ENCODE peak calls at places on chromosomes 5 and 9, in six cellular contexts. V is fibroblast of lung, F is PC-3, Y is heart right ventricle, M is MM.1S, K is cardiac muscle cell. R is an unnamed sample.

GRCh38 chr9:134419684-134420076 is 93.4 kb downstream of the RXRA start:
- DNase-seq in Y (no peak), K (no peak), V (no peak), M (no peak), F (peak; percentile 6), R (no peak)

GRCh38 chr5:160155017-160155725 is 35.9 kb upstream of the PWWP2A start:
- DNase-seq in M (no peak), K (no peak), Y (no peak), F (peak; percentile 59), V (no peak), R (no peak)

GRCh38 chr9:33840381-33840780 is 23.4 kb downstream of the UBE2R2 start:
- DNase-seq in F (no peak), V (peak; percentile 72), M (no peak), K (no peak), Y (no peak), R (no peak)

GRCh38 chr9:107624216-107624948 is 134.8 kb upstream of the KLF4 start:
- DNase-seq in V (peak; percentile 54), F (peak; percentile 38), K (no peak), M (no peak), Y (no peak), R (no peak)

GRCh38 chr5:172906436-172906835 is 52.8 kb upstream of the RPL26L1 start:
- DNase-seq in F (no peak), M (no peak), K (no peak), Y (no peak), V (peak; percentile 54), R (peak; percentile 77)

GRCh38 chr9:122219856-122220672 is 8.7 kb downstream of the LHX6 start:
- DNase-seq in Y (no peak), F (no peak), V (peak; percentile 29), K (peak; percentile 39), M (no peak), R (no peak)

GRCh38 chr5:83035373-83036170 is 41.6 kb downstream of the TMEM167A start:
- DNase-seq in M (no peak), F (no peak), V (peak; percentile 26), Y (peak; percentile 82), K (peak; percentile 65), R (no peak)

GRCh38 chr5:13611604-13612003 is 332.9 kb downstream of the DNAH5 start:
- DNase-seq in Y (no peak), K (no peak), F (no peak), V (no peak), M (no peak), R (no peak)

GRCh38 chr5:177098103-177098771 is 11.5 kb downstream of the FGFR4 start:
- DNase-seq in F (no peak), Y (no peak), V (peak; percentile 92), K (no peak), M (no peak), R (no peak)

GRCh38 chr5:36491860-36492259 is 114.5 kb upstream of the SLC1A3 start:
- DNase-seq in Y (no peak), K (no peak), M (no peak), V (peak; percentile 27), F (no peak), R (no peak)

GRCh38 chr5:154092356-154092755 is 53.6 kb downstream of the MFAP3 start:
- DNase-seq in F (no peak), Y (no peak), K (no peak), V (no peak), M (no peak), R (no peak)

GRCh38 chr9:123942542-123942941 is 12.6 kb upstream of the DENND1A start:
- DNase-seq in V (no peak), Y (no peak), F (no peak), K (no peak), M (no peak), R (no peak)

GRCh38 chr5:88929385-88929784 is 46.4 kb upstream of the MEF2C start:
- DNase-seq in Y (no peak), K (peak; percentile 17), V (no peak), F (no peak), M (no peak), R (no peak)

GRCh38 chr5:133232911-133233310 is 181.1 kb downstream of the HSPA4 start:
- DNase-seq in K (no peak), M (no peak), Y (no peak), F (no peak), V (no peak), R (no peak)

GRCh38 chr9:116027511-116027910 is 126.1 kb upstream of the PAPPA start:
- DNase-seq in M (no peak), V (peak; percentile 92), F (peak; percentile 29), K (no peak), Y (no peak), R (no peak)

GRCh38 chr9:133252301-133252776 is 22.7 kb downstream of the ABO start:
- DNase-seq in Y (no peak), V (no peak), K (no peak), F (peak; percentile 59), M (no peak), R (no peak)

GRCh38 chr5:68456756-68457217 is 241.2 kb downstream of the PIK3R1 start:
- DNase-seq in M (no peak), K (no peak), F (peak; percentile 71), V (peak; percentile 50), Y (peak; percentile 50), R (peak; percentile 53)

GRCh38 chr5:115961413-115962238 is 649 bp upstream of the LVRN start:
- DNase-seq in V (no peak), Y (no peak), F (no peak), K (peak; percentile 26), M (no peak), R (no peak)

GRCh38 chr9:91960367-91960766 is 10.3 kb upstream of the ROR2 start:
- DNase-seq in Y (no peak), F (no peak), V (no peak), M (no peak), K (no peak), R (no peak)

GRCh38 chr9:123687246-123687721 is 242.6 kb downstream of the DENND1A start:
- DNase-seq in Y (no peak), M (peak; percentile 85), V (no peak), K (peak; percentile 12), F (peak; percentile 52), R (no peak)

GRCh38 chr9:136944094-136944518 is 432 bp downstream of the FBXW5 start:
- DNase-seq in M (no peak), Y (no peak), V (peak; percentile 61), F (peak; percentile 31), K (peak; percentile 79), R (no peak)

GRCh38 chr5:175870820-175871447 is 444 bp upstream of the CPLX2 start:
- DNase-seq in M (no peak), V (no peak), K (no peak), F (no peak), Y (no peak), R (no peak)

GRCh38 chr5:81759632-81760005 is 8.7 kb upstream of the SSBP2 start:
- DNase-seq in V (no peak), F (no peak), Y (peak; percentile 26), K (no peak), M (no peak), R (no peak)

GRCh38 chr9:111870774-111871542 is 25.7 kb upstream of the UGCG start:
- DNase-seq in M (no peak), V (no peak), Y (no peak), F (no peak), K (no peak), R (peak; percentile 47)

GRCh38 chr9:107019216-107019615 is 156.2 kb downstream of the ZNF462 start:
- DNase-seq in F (peak; percentile 17), K (no peak), M (no peak), V (peak; percentile 41), Y (no peak), R (no peak)

GRCh38 chr9:2809692-2810423 is 34.0 kb downstream of the PUM3 start:
- DNase-seq in M (no peak), Y (peak; percentile 23), V (peak; percentile 94), F (peak; percentile 29), K (peak; percentile 60), R (no peak)

GRCh38 chr5:171520300-171521170 is 101.1 kb downstream of the FGF18 start:
- DNase-seq in K (peak; percentile 51), M (no peak), F (peak; percentile 52), Y (no peak), V (peak; percentile 66), R (no peak)

GRCh38 chr5:776862-777711 is 7.4 kb downstream of the ZDHHC11B start:
- DNase-seq in K (no peak), Y (no peak), M (no peak), F (no peak), V (no peak), R (no peak)

GRCh38 chr5:39198080-39198479 is 21.3 kb downstream of the FYB1 start:
- DNase-seq in F (peak; percentile 84), M (no peak), V (no peak), K (no peak), Y (no peak), R (no peak)
- H3K4me3 ChIP-seq in F (no peak overlapping the region), M (no peak overlapping the region), V (no peak overlapping the region), K (no peak overlapping the region), Y (no peak overlapping the region), R (no peak overlapping the region)

DNA sequence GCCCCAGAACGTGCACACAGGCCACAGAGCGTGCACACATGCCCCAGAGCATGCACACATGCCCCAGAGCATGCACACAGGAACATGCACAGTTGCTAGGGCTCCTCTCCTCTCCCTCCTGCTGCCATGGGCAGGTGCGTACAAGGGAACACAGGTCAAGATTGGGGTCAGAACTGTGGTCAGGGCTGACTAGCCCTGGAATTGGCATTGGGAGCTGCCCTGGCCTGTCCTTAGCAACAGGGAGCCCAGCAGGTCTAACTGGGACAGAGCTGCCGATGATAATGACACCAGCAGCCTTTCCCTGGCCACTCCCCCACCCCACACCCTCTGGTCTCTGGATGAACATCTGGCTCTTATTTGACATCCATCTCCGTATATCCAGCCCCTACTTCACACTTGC is 8.0 kb downstream of the PCDH1 start:
- DNase-seq in K (no peak), M (no peak), F (no peak), V (no peak), Y (no peak), R (no peak)
- TF ChIP-seq CTCF in K (no peak), M (no peak), F (no peak), V (no peak), Y (no peak), R (no peak)

DNA sequence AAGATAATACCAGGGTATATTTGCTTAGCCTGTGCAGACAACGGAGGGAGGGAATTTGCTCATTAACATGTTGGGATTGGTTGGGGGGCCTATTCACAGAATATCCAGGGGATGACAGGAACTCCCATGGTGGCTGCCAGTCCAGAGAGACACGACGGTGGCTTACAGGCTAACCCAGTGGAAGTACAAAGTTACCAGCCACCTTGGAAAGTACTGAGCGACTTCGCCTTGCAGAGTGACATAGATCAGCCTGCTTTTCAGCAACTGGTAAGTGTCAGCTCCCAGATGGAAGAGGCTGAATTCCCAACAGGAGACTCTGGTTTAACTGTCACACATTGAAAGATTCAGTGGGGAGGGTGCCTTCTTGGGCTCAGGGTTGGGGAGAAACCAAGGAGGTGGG is 7.9 kb downstream of the ISL1 start:
- DNase-seq in Y (no peak), K (peak; percentile 56), M (no peak), V (no peak), F (no peak), R (no peak)
- H3K4me3 ChIP-seq in Y (no peak overlapping the region), K (no peak overlapping the region), M (no peak overlapping the region), V (no peak overlapping the region), F (no peak overlapping the region), R (no peak overlapping the region)

DNA sequence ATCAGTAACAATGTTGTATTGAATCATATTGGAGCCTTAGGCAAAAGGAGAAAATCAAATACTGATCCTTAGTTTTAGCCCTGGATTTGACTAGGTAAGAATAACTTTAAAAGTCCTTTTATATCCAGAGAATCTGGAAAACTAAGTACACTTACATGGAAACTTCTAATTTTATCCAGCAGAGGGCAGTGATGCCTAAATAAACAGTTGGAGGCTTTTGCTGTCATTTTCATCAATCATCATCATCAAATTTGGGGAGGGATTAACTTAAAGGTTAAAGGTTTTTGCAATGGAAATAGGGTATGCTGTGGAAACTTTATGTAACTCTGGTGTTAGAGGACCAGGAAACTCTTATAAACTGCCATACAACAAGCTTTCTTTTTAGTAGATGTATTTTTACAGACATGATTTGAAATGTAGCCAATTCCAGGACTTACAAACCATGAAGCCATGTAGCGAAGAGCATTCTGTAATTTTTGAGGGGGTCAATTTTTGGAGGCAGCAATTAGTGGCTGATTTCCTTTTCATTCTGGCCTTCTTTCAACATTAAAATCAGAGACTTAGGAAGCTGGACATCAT is 112.7 kb downstream of the OSTF1 start:
- DNase-seq in F (peak; percentile 74), V (peak; percentile 66), M (peak; percentile 41), K (peak; percentile 58), Y (no peak), R (peak; percentile 54)
- TF ChIP-seq CTCF in F (peak; percentile 74), V (peak; percentile 61), M (peak; percentile 68), K (peak; percentile 60), Y (peak; percentile 69), R (peak; percentile 34)

R was measured in GM12865.